ENCODE peak calls at places on chromosomes 13 and 19, in seven cellular contexts. L is Peyer's patch; M is PC-3; C is cardiac muscle cell; Q is PC-9; E is CD8-positive, alpha-beta T cell; S is breast epithelium. T is an unnamed sample.

GRCh38 chr19:29714371-29714952 is 599 bp downstream of the C19orf12 start:
- DNase-seq in L (peak), M (no peak), C (no peak), Q (no peak), E (peak), S (no peak), T (no peak)

GRCh38 chr13:19172647-19173030 is 9.0 kb downstream of the TUBA3C start:
- DNase-seq in L (no peak), M (no peak), C (no peak), Q (no peak), E (no peak), S (no peak), T (no peak)

GRCh38 chr13:112056739-112057433 is 10.1 kb upstream of the SOX1 start:
- DNase-seq in L (no peak), M (no peak), C (no peak), Q (no peak), E (no peak), S (no peak), T (no peak)

GRCh38 chr13:28820099-28821051 is at the start of gene MTUS2:
- DNase-seq in L (no peak), M (no peak), C (peak), Q (no peak), E (no peak), S (no peak), T (peak)

GRCh38 chr13:78750735-78751134 is 91.8 kb upstream of the OBI1 start:
- DNase-seq in L (no peak), M (no peak), C (no peak), Q (no peak), E (no peak), S (no peak), T (no peak)

GRCh38 chr19:16118489-16119033 is 6.9 kb downstream of the RAB8A start:
- DNase-seq in L (peak), M (no peak), C (no peak), Q (no peak), E (no peak), S (no peak), T (no peak)

GRCh38 chr13:100890645-100891044 is 216.1 kb upstream of the TMTC4 start:
- DNase-seq in L (no peak), M (no peak), C (no peak), Q (no peak), E (no peak), S (no peak), T (no peak)

GRCh38 chr19:11405846-11406643 is 13.1 kb downstream of the RGL3 start:
- DNase-seq in L (no peak), M (no peak), C (no peak), Q (no peak), E (no peak), S (no peak), T (no peak)

GRCh38 chr19:40523322-40524047 is 53.2 kb upstream of the SHKBP1 start:
- DNase-seq in L (peak), M (peak), C (peak), Q (peak), E (peak), S (no peak), T (no peak)

DNA sequence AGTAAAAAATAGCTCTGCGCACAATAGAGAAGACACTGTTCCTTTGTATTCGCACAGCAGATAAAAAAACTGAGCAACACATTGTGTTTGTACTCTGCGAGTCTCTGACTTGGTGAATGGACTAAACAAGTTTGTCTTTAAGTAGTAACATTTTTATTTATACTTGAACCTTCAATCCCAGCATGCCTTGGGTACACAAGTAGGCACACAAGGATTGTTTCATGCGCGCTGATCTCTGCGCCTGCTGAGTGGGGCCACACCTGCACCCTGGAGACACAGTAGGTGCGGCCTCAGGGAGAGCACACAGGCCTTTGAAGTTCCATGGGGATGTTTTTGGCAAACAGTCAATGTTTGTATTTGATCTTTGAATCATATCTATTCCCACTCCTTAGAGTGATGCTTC is 318.9 kb downstream of the MYO16 start:
- DNase-seq in L (no peak), M (peak), C (no peak), Q (peak), E (no peak), S (no peak), T (no peak)
- H3K27ac ChIP-seq in L (no peak), M (no peak), C (no peak), Q (no peak), E (no peak), S (peak), T (no peak)

DNA sequence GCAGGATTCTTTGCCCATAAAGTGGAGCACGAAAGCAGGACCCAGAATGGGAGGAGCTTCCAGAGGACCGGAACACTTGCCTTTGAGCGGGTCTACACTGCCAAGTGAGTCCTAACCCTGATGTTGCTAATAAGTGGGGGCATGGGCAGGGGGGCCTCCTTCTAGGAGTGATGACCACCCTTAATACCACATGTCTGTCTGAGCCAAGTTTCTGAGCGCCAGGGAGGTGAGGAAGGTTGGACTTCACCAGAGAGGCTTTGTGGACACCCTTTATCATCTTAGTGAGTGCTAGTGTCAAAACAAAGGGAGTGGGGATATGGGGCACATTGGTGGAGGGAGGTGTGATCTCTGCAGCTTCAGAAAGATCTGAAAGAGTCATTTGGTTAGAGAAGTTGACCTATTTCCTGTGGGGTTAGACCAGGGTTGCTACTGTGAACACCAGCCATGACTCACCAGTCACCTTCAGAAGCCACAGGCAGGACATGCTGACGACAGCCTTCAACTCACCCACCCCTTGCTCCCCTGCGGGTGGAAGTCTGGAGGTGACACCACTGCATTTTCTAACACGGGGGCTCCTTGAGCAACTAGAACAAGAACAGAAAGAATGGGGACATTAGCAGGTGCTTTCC is 8.8 kb downstream of the ALOX5AP start:
- DNase-seq in L (peak), M (peak), C (no peak), Q (peak), E (peak), S (peak), T (no peak)
- TF ChIP-seq CTCF in L (no peak), M (no peak), C (no peak), Q (no peak), E (no peak), S (no peak), T (no peak)

DNA sequence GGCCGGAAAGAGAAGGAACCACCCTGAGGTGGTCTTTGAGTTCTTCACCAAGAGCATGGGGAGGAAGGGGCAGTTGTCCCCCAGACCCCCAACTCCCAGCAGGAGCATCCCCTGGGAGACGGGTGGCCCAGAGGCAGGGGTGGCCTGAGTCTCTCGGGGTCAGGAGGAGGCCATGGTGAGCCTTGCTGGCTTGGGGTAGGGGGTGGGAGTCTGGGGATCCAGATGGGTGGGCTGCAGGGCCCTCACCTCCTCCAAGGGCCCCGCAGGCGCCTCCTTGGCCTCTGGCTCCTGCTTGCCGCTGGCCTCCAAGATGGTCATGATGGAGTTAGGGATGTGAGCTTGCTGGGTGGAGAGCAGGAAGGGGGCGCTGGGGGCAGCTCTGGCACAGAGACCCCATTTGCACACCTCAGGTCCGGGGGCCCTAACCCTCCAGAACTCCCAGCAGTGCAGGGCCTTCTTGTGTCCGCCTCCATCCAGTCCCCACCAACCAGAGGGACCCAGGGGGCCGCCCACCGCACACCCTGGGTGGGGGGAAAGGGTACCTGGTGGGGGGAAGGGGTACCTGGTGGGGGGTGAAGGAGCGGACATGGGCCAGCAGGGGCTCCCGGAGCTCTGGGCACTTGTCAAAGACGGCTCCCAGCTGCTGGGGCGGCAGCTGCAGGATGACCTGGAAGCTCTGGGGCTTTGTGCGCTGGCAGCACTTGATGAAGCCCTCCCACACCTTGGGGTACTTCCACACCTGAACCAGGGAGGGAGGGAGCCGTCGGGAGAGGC is 1.3 kb upstream of the RSPH6A start:
- DNase-seq in L (no peak), M (no peak), C (no peak), Q (no peak), E (no peak), S (no peak), T (no peak)
- H3K4me3 ChIP-seq in L (no peak), M (no peak), C (peak), Q (no peak), E (no peak), S (no peak), T (no peak)

DNA sequence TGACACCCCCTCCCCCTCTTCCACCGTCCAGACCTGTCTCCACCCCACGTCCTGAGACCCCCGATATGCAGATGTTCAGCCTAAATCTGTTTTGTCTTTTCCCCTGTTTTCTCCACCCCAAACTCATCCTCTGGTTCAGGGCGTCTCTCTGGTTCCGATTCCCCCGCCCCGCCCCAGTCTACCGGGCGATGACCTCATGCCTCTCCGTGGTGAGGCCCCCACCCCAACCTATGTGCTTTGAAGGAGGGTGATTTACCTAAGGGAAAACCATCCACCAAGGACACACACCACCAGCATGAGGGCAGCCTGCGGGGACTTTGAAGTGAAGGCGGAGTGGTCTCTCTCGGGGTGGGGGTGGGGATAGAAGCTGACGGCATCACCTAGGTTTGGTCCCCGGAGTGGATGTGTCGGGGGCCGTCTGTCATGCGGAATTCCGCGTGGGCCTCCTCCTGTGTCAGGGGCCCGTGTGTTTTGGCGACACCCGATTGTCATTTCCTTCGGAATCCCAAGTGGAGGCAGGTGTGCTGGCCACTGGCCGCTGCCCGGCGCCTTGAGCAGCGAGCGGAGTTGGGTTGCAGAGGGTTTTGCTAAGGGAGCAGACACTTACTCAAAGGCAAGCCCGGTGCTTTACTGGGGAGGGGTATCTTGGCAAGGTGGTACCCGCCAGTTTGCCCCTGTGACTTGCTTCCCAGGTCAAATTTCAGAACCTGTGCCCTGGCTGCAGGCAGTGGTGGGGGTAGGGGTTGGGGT is 1.4 kb downstream of the FZR1 start:
- DNase-seq in L (no peak), M (peak), C (peak), Q (no peak), E (peak), S (peak), T (no peak)
- H3K27ac ChIP-seq in L (no peak), M (peak), C (no peak), Q (no peak), E (no peak), S (peak), T (peak)

DNA sequence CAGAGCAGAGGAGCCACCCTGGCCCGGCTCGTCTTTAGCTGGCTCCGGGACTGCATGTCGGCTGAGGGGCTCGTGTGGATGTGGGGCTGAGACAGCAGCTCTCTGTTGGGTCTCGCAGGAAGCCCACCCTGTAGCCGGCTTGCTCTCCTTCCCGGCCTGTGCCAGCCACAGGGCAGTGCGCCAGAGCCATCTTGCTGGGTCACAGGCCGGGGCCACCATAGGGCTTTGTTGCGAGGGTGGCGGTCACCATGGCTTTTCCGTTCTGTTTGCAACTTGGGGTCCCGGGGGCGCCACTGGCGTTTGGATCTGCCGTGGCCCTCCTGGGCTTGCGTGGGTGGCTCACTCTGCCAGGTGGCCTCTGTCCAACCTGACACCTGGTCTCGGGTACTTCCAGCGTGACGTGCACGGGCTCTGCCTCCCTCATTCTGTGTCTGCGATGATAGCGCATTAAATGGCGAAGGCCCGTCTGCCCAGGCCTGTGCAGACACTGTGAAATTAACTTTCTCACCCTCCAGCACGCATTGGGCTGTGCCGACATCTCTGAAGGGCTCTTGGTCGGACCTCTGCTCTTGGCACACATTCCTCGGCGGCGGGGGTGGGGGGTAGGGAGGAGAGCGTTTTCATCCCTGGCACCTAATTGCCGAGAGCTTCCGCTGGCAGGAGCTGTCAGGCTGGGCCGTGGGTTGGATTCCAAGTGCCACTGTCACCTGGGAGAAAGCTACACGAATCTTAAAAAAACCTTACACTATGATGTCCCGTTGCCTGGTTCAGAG is 95.1 kb downstream of the KDM4B start:
- DNase-seq in L (no peak), M (no peak), C (no peak), Q (no peak), E (no peak), S (no peak), T (no peak)
- TF ChIP-seq CTCF in L (no peak), M (no peak), C (no peak), Q (no peak), E (no peak), S (no peak), T (no peak)

GRCh38 chr19:58538257-58539168 is 5.4 kb upstream of the TRIM28 start:
- DNase-seq in L (no peak), M (no peak), C (peak), Q (no peak), E (peak), S (no peak), T (no peak)
- H3K4me3 ChIP-seq in L (peak), M (no peak), C (peak), Q (peak), E (peak), S (peak), T (peak)

GRCh38 chr19:3270908-3271307 is 46.4 kb downstream of the CELF5 start:
- DNase-seq in L (no peak), M (peak), C (peak), Q (peak), E (peak), S (no peak), T (peak)

GRCh38 chr19:3272532-3272931 is 48.1 kb downstream of the CELF5 start:
- DNase-seq in L (no peak), M (no peak), C (no peak), Q (no peak), E (no peak), S (no peak), T (no peak)

GRCh38 chr19:3275068-3275582 is 50.7 kb downstream of the CELF5 start:
- DNase-seq in L (no peak), M (peak), C (peak), Q (no peak), E (peak), S (no peak), T (no peak)

GRCh38 chr19:3274245-3275067 is 50.0 kb downstream of the CELF5 start:
- DNase-seq in L (no peak), M (no peak), C (no peak), Q (no peak), E (no peak), S (no peak), T (no peak)

DNA sequence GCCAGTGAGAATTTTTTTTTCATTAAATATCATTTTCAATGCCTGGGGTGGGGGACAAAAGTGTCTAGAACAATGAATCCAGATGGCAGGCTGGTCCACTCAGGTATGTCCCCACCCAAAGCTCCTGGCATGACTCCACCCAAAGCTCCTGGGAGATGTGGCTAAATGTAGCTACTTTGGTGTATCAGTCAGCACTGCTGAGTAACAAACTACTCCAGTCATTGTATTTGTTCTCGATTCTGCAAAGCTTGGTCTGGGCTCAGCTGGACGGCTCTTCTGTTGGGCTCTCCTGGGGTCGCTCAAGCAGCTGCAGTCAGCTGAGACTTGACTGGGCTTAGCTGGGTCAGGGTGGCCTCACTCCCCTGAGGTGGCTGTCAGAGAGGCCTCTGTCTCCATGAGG is 48.5 kb downstream of the CELF5 start:
- DNase-seq in L (no peak), M (no peak), C (no peak), Q (no peak), E (no peak), S (no peak), T (no peak)
- H3K27ac ChIP-seq in L (no peak), M (no peak), C (no peak), Q (no peak), E (no peak), S (no peak), T (no peak)

DNA sequence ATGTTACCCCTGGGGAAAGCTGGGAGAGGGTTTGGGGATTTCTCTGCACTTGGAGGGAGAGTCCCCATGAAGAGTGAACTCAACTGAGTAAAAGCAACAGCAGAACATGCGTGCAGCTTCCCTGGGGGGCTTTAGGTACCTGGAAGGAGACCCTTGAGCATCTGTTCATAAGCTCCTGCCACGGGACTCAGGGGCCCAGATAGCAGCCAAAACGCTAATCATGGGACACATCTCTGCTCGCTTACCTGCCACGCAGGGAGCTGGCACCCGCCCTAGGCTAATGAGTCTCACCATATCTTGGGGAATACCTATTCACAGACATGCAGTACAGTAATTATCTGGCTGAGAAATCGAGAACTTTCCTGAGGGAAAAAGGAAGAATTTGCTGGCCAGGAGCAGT is 33.9 kb downstream of the PDCD5 start:
- DNase-seq in L (no peak), M (no peak), C (no peak), Q (no peak), E (no peak), S (no peak), T (no peak)
- TF ChIP-seq CTCF in L (no peak), M (no peak), C (no peak), Q (no peak), E (no peak), S (no peak), T (no peak)